ENCODE peak calls at places on chromosomes 6 and 20, in ten cellular contexts. F is heart right ventricle, L is osteoblast, U is glutamatergic neuron, D is stomach, R is GM10248, O is heart left ventricle, W is adrenal gland, C is testis, N is brain microvascular endothelial cell. A is an unnamed sample.

GRCh38 chr6:39665871-39666270 is 59.3 kb downstream of the KIF6 start:
- DNase-seq in F (no peak), L (no peak), U (no peak), D (no peak), R (no peak), O (no peak), W (no peak), C (no peak), N (no peak), A (no peak)

GRCh38 chr6:52691718-52692117 is 20.8 kb downstream of the TMEM14A start:
- DNase-seq in F (no peak), L (no peak), U (no peak), D (no peak), R (no peak), O (no peak), W (no peak), C (no peak), N (no peak), A (no peak)

GRCh38 chr6:3402310-3403243 is 54.3 kb downstream of the SLC22A23 start:
- DNase-seq in F (no peak), L (no peak), U (no peak), D (no peak), R (no peak), O (no peak), W (no peak), C (no peak), N (no peak), A (no peak)

GRCh38 chr6:105601541-105602174 is 198.8 kb upstream of the PREP start:
- DNase-seq in F (peak; percentile 34), L (peak; percentile 58), U (no peak), D (peak; percentile 50), R (peak; percentile 57), O (peak; percentile 53), W (peak; percentile 48), C (peak; percentile 68), N (peak; percentile 94), A (peak; percentile 43)

GRCh38 chr20:18676366-18676765 is 88.5 kb downstream of the DTD1 start:
- DNase-seq in F (no peak), L (no peak), U (no peak), D (no peak), R (no peak), O (no peak), W (no peak), C (no peak), N (no peak), A (no peak)

GRCh38 chr6:111781055-111781708 is 92.1 kb downstream of the FYN start:
- DNase-seq in F (no peak), L (no peak), U (peak; percentile 42), D (no peak), R (no peak), O (no peak), W (no peak), C (no peak), N (peak; percentile 49), A (no peak)

GRCh38 chr6:121055572-121056163 is 278.6 kb downstream of the TBC1D32 start:
- DNase-seq in F (no peak), L (no peak), U (no peak), D (no peak), R (peak; percentile 15), O (no peak), W (no peak), C (no peak), N (peak; percentile 38), A (peak; percentile 16)

GRCh38 chr6:40536442-40536841 is 50.7 kb downstream of the LRFN2 start:
- DNase-seq in F (no peak), L (no peak), U (no peak), D (no peak), R (no peak), O (no peak), W (peak; percentile 43), C (peak; percentile 21), N (no peak), A (no peak)

GRCh38 chr6:156685823-156686428 is 91.3 kb upstream of the ARID1B start:
- DNase-seq in F (no peak), L (peak; percentile 52), U (no peak), D (no peak), R (no peak), O (no peak), W (no peak), C (no peak), N (no peak), A (no peak)

GRCh38 chr6:168301648-168302398 is 17.8 kb downstream of the DACT2 start:
- DNase-seq in F (no peak), L (peak; percentile 76), U (no peak), D (no peak), R (no peak), O (no peak), W (no peak), C (no peak), N (no peak), A (no peak)

GRCh38 chr20:42483694-42484303 is 705.9 kb downstream of the PTPRT start:
- DNase-seq in F (peak; percentile 21), L (no peak), U (peak; percentile 74), D (no peak), R (no peak), O (no peak), W (no peak), C (peak; percentile 71), N (no peak), A (no peak)

GRCh38 chr20:20003088-20003954 is 13.8 kb upstream of the NAA20 start:
- DNase-seq in F (no peak), L (no peak), U (no peak), D (no peak), R (peak; percentile 29), O (no peak), W (no peak), C (peak; percentile 54), N (peak; percentile 35), A (peak; percentile 49)

GRCh38 chr20:19750207-19750606 is 7.9 kb upstream of the RIN2 start:
- DNase-seq in F (no peak), L (no peak), U (no peak), D (no peak), R (no peak), O (no peak), W (no peak), C (no peak), N (no peak), A (no peak)

GRCh38 chr6:128421788-128422187 is 98.6 kb downstream of the PTPRK start:
- DNase-seq in F (no peak), L (no peak), U (no peak), D (no peak), R (no peak), O (no peak), W (no peak), C (no peak), N (no peak), A (no peak)

GRCh38 chr20:11153819-11154218 is 480.0 kb upstream of the JAG1 start:
- DNase-seq in F (no peak), L (peak; percentile 48), U (no peak), D (no peak), R (no peak), O (no peak), W (no peak), C (no peak), N (peak; percentile 64), A (no peak)

GRCh38 chr6:134183844-134184243 is 131.4 kb upstream of the SLC2A12 start:
- DNase-seq in F (no peak), L (no peak), U (no peak), D (peak; percentile 48), R (no peak), O (no peak), W (no peak), C (no peak), N (no peak), A (no peak)

GRCh38 chr20:25467441-25467840 is 60.0 kb downstream of the GINS1 start:
- DNase-seq in F (no peak), L (peak; percentile 43), U (no peak), D (no peak), R (no peak), O (no peak), W (no peak), C (no peak), N (no peak), A (no peak)

GRCh38 chr20:37600486-37600885 is 72.8 kb upstream of the BLCAP start:
- DNase-seq in F (no peak), L (no peak), U (no peak), D (no peak), R (no peak), O (no peak), W (no peak), C (no peak), N (no peak), A (no peak)

GRCh38 chr20:24960861-24961260 is 11.8 kb downstream of the CST7 start:
- DNase-seq in F (no peak), L (no peak), U (no peak), D (no peak), R (no peak), O (no peak), W (no peak), C (no peak), N (no peak), A (no peak)

DNA sequence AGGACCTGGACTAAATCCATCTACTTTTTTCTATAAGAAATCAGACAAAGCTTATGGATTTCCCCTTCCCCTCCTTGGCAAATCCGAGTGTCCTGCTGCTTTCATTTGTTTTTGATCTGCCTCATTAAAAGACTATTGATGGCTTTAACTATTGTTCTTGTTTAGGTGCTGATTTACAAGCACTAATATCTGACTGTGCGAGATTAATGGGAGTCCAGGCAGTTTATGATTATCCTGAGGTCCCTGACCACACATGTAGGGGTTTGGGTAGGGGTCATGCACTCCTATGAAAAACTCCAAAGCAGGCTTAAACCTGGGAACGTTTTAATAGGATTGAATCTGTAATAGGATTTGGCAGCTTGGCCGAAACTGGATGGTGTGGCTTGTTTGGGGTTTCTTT is 317.5 kb upstream of the POU3F2 start:
- DNase-seq in F (no peak), L (no peak), U (no peak), D (no peak), R (no peak), O (no peak), W (no peak), C (no peak), N (no peak), A (no peak)
- TF ChIP-seq CTCF in F (no peak), L (no peak), U (no peak), D (no peak), R (no peak), O (no peak), W (no peak), C (no peak), N (no peak), A (no peak)

GRCh38 chr6:919499-919898 is 226.6 kb upstream of the EXOC2 start:
- DNase-seq in F (no peak), L (no peak), U (no peak), D (no peak), R (no peak), O (no peak), W (no peak), C (no peak), N (no peak), A (no peak)
- TF ChIP-seq CTCF in F (no peak), L (no peak), U (no peak), D (no peak), R (no peak), O (no peak), W (no peak), C (no peak), N (no peak), A (no peak)

GRCh38 chr6:148466158-148466557 is 123.5 kb downstream of the SASH1 start:
- DNase-seq in F (no peak), L (no peak), U (no peak), D (no peak), R (no peak), O (no peak), W (no peak), C (no peak), N (no peak), A (no peak)
- TF ChIP-seq CTCF in F (no peak), L (peak; percentile 4), U (no peak), D (no peak), R (no peak), O (no peak), W (no peak), C (peak; percentile 18), N (peak; percentile 33), A (no peak)

GRCh38 chr6:142945071-142945445 is at the start of gene HIVEP2:
- DNase-seq in F (peak; percentile 85), L (peak; percentile 96), U (peak; percentile 78), D (peak; percentile 88), R (peak; percentile 67), O (peak; percentile 91), W (peak; percentile 93), C (peak; percentile 89), N (peak; percentile 88), A (peak; percentile 71)
- TF ChIP-seq CTCF in F (no peak), L (no peak), U (no peak), D (no peak), R (no peak), O (no peak), W (no peak), C (no peak), N (peak; percentile 28), A (no peak)